ENCODE peak calls at places on chromosomes 7 and 10, in ten cellular contexts. D is mammary epithelial cell, R is GM12864, A is kidney, X is IMR-90, K is K562, I is GM10248, G is astrocyte of the spinal cord, O is left lung, S is esophagus muscularis mucosa. Q is an unnamed sample.
A peak's percentile ranks its signal among the peaks of the same experiment; 100 is the strongest.

GRCh38 chr7:79353720-79354468 is 99.6 kb downstream of the MAGI2 start:
- DNase-seq in D (no peak), S (no peak), G (no peak), R (no peak), A (no peak), I (no peak), O (no peak), K (no peak), X (no peak), Q (no peak)

GRCh38 chr10:119367841-119368549 is 160.6 kb downstream of the GRK5 start:
- DNase-seq in O (no peak), R (no peak), I (no peak), K (no peak), A (no peak), G (no peak), X (no peak), S (no peak), D (no peak), Q (no peak)

GRCh38 chr10:36465604-36466379 is 659.6 kb upstream of the ANKRD30A start:
- DNase-seq in D (no peak), R (no peak), S (no peak), I (no peak), O (no peak), G (no peak), X (no peak), A (no peak), K (no peak), Q (no peak)

GRCh38 chr7:156823441-156823840 is 69.5 kb downstream of the LMBR1 start:
- DNase-seq in A (no peak), R (no peak), S (no peak), X (no peak), I (no peak), O (no peak), K (no peak), G (no peak), D (peak; percentile 65), Q (no peak)

GRCh38 chr10:100825946-100826660 is 80.7 kb downstream of the PAX2 start:
- DNase-seq in R (no peak), X (no peak), D (no peak), I (peak; percentile 50), S (no peak), A (no peak), O (no peak), K (no peak), G (no peak), Q (peak; percentile 47)

GRCh38 chr7:147308539-147308938 is 1191.9 kb downstream of the CNTNAP2 start:
- DNase-seq in A (no peak), S (no peak), O (no peak), X (no peak), R (no peak), I (no peak), G (no peak), D (no peak), K (no peak), Q (peak; percentile 12)

GRCh38 chr10:36675458-36675880 is 449.9 kb upstream of the ANKRD30A start:
- DNase-seq in K (no peak), R (no peak), A (no peak), I (no peak), O (no peak), D (peak; percentile 37), G (peak; percentile 84), X (peak; percentile 90), S (no peak), Q (no peak)

GRCh38 chr7:120825576-120825975 is 32.4 kb downstream of the TSPAN12 start:
- DNase-seq in A (no peak), S (no peak), D (no peak), R (no peak), O (no peak), I (no peak), K (no peak), X (peak; percentile 36), G (peak; percentile 1), Q (no peak)

GRCh38 chr7:133646493-133647154 is 393.7 kb downstream of the EXOC4 start:
- DNase-seq in O (no peak), S (no peak), G (no peak), I (no peak), A (no peak), K (no peak), D (no peak), R (no peak), X (no peak), Q (no peak)

GRCh38 chr7:133642907-133643306 is 390.0 kb downstream of the EXOC4 start:
- DNase-seq in G (no peak), K (no peak), I (no peak), O (no peak), A (no peak), X (no peak), R (no peak), D (peak; percentile 38), S (no peak), Q (no peak)

GRCh38 chr7:133645870-133646492 is 393.1 kb downstream of the EXOC4 start:
- DNase-seq in K (no peak), G (peak; percentile 20), I (no peak), A (no peak), O (no peak), S (no peak), D (no peak), X (peak; percentile 49), R (no peak), Q (no peak)

GRCh38 chr7:133638835-133639234 is 386.0 kb downstream of the EXOC4 start:
- DNase-seq in I (no peak), O (no peak), A (no peak), D (no peak), X (no peak), R (no peak), K (no peak), G (no peak), S (no peak), Q (no peak)

GRCh38 chr7:133641436-133641835 is 388.6 kb downstream of the EXOC4 start:
- DNase-seq in X (no peak), A (no peak), I (no peak), G (no peak), O (no peak), K (no peak), D (no peak), R (no peak), S (no peak), Q (no peak)
- TF ChIP-seq CTCF in X (no peak), A (no peak), I (no peak), G (no peak), O (no peak), K (no peak), D (no peak), R (no peak), S (no peak), Q (no peak)

DNA sequence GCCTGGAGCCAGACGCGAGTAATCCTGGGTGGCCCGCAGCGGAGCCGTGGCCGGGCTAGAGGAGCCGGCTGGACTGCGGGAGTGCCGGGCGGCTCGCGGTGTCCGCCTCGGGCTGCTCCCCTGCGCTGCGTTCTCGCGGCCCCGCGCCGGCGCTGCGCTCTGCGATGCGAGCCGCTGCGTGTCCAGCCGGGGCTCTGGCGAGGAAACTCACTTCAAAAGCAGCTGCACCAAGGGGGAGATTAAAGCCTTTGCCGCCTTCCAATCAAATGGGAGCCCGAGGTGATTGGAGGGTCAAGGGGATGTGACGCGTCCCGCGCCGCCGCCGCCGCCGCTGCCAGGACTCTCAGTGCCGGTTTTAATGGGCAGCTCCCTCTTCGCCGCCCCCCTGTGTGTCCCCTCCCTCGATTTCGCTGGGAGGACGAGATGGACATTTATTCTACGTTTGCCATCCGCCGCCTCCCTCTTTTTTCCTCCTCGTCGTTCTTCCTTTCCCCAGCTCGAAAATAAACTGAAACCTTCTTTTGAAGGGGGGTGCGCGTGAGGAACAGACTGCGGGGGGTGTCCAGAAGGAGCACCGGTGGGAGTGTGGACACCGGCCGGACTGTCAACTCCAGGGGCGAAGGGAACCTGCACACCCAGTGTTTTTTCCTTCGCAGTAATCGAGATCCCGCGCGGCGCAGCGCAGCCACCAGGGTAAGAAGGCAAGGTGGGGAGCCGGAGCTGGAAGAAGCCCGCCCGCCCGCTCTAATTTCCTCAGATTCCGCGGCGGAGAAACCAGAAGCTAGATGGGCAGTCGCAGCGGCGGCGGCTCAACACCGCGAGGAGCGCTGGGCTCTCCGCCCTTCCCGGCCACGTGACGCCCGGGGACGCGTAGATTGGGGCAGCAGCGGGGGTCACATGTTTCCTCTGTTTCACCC is at the start of gene ZNF503:
- DNase-seq in X (peak; percentile 97), K (peak; percentile 53), A (peak; percentile 99), O (peak; percentile 97), I (peak; percentile 68), G (peak; percentile 99), R (no peak), D (peak; percentile 97), S (peak; percentile 99), Q (peak; percentile 93)
- TF ChIP-seq CTCF in X (peak; percentile 6), K (no peak), A (peak; percentile 19), O (peak; percentile 31), I (no peak), G (peak; percentile 24), R (no peak), D (no peak), S (no peak), Q (no peak)

GRCh38 chr10:128268015-128268722 is 141.9 kb upstream of the MKI67 start:
- DNase-seq in I (peak; percentile 39), D (no peak), X (no peak), S (no peak), O (no peak), R (no peak), G (no peak), A (no peak), K (peak; percentile 40), Q (peak; percentile 81)
- TF ChIP-seq CTCF in I (peak; percentile 48), D (peak; percentile 2), X (peak; percentile 26), S (no peak), O (no peak), R (peak; percentile 54), G (peak; percentile 28), A (peak; percentile 34), K (peak; percentile 68), Q (peak; percentile 80)

GRCh38 chr7:115679976-115680375 is 350.6 kb downstream of the TFEC start:
- DNase-seq in A (no peak), O (no peak), X (peak; percentile 59), R (peak; percentile 10), K (no peak), S (no peak), I (peak; percentile 4), D (peak; percentile 29), G (peak; percentile 49), Q (peak; percentile 16)

GRCh38 chr7:115679423-115679822 is 351.1 kb downstream of the TFEC start:
- DNase-seq in R (no peak), X (no peak), S (no peak), A (no peak), D (no peak), K (no peak), I (no peak), G (no peak), O (no peak), Q (no peak)

GRCh38 chr7:115676080-115676479 is 354.5 kb downstream of the TFEC start:
- DNase-seq in K (no peak), O (no peak), D (peak; percentile 4), R (no peak), A (no peak), I (no peak), X (peak; percentile 66), S (no peak), G (peak; percentile 48), Q (peak; percentile 5)

GRCh38 chr7:115678049-115678982 is 352.2 kb downstream of the TFEC start:
- DNase-seq in S (no peak), D (no peak), G (peak; percentile 32), A (no peak), K (no peak), X (peak; percentile 74), O (no peak), I (no peak), R (no peak), Q (no peak)

DNA sequence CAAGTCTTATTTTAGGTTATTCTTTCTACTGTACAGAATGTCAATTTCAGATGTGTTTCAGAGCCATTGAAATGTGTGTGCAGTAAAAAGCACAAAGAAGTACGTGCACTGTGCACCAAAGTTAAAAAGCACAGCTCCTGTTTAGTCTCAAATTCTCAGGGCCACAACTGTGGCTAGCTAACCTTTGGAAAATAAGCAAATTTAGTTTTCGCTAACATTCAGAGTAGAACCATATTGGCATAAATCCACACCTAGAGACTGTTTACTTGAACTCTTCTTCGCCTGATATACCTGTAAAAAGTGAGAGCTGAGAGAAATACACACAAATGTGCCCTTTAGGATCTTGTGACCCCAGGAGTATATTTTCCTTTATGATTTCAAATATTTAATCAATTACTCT is 353.9 kb downstream of the TFEC start:
- DNase-seq in O (no peak), G (no peak), A (no peak), R (no peak), X (no peak), S (no peak), D (no peak), I (no peak), K (no peak), Q (no peak)
- TF ChIP-seq CTCF in O (no peak), G (no peak), A (no peak), R (no peak), X (no peak), S (no peak), D (no peak), I (no peak), K (no peak), Q (no peak)

Q was measured in nephron progenitor cell.